ENCODE peak calls at places on chromosomes 1 and 21, in eight cellular contexts. J is PC-3, N is SK-N-SH, P is OCI-LY7, Z is MM.1S, D is neural progenitor cell, K is HCT116, B is hepatocyte. X is an unnamed sample.

GRCh38 chr1:173097001-173097400 is 46.3 kb upstream of the TNFSF18 start:
- DNase-seq in D (no peak), Z (no peak), K (no peak), P (no peak), J (peak; percentile 82), B (no peak), N (no peak), X (no peak)

GRCh38 chr1:193406901-193407300 is 220.5 kb upstream of the B3GALT2 start:
- DNase-seq in P (peak; percentile 77), D (peak; percentile 50), Z (peak; percentile 74), K (peak; percentile 19), B (peak; percentile 62), J (peak; percentile 56), N (peak; percentile 36), X (peak; percentile 76)

GRCh38 chr1:86957206-86957605 is 42.8 kb downstream of the HS2ST1 start:
- DNase-seq in N (no peak), B (no peak), K (no peak), Z (no peak), J (no peak), D (no peak), P (no peak), X (no peak)

GRCh38 chr1:27503033-27503432 is 13.1 kb upstream of the WASF2 start:
- DNase-seq in B (no peak), J (no peak), Z (no peak), P (no peak), D (no peak), K (no peak), N (no peak), X (no peak)

GRCh38 chr1:115230281-115230680 is 107.8 kb downstream of the NGF start:
- DNase-seq in N (no peak), D (no peak), P (no peak), Z (no peak), J (peak; percentile 80), B (no peak), K (no peak), X (no peak)

GRCh38 chr1:241269116-241269515 is 87.9 kb downstream of the RGS7 start:
- DNase-seq in D (peak; percentile 22), B (no peak), N (no peak), K (no peak), P (no peak), J (peak; percentile 52), Z (no peak), X (peak; percentile 57)

GRCh38 chr21:15986277-15986676 is 256.5 kb downstream of the USP25 start:
- DNase-seq in K (no peak), B (no peak), Z (no peak), J (no peak), P (no peak), N (no peak), D (no peak), X (no peak)

GRCh38 chr21:45607021-45607921 is 36.3 kb upstream of the PCBP3 start:
- DNase-seq in D (no peak), Z (no peak), K (no peak), B (no peak), P (no peak), N (peak; percentile 63), J (peak; percentile 86), X (peak; percentile 21)

GRCh38 chr1:48645883-48646282 is 130.8 kb downstream of the BEND5 start:
- DNase-seq in N (no peak), P (no peak), B (no peak), K (no peak), D (no peak), Z (no peak), J (no peak), X (peak; percentile 7)

GRCh38 chr1:217713223-217713622 is 82.1 kb downstream of the SPATA17 start:
- DNase-seq in Z (no peak), B (no peak), K (no peak), D (no peak), P (no peak), J (peak; percentile 64), N (no peak), X (no peak)

GRCh38 chr1:242017580-242018233 is 18.8 kb upstream of the MAP1LC3C start:
- DNase-seq in D (peak; percentile 66), K (peak; percentile 41), J (peak; percentile 84), B (peak; percentile 67), Z (peak; percentile 76), N (peak; percentile 81), P (peak; percentile 53), X (peak; percentile 78)

GRCh38 chr21:23247334-23247733 is 2249.1 kb downstream of the NCAM2 start:
- DNase-seq in P (no peak), B (no peak), D (no peak), K (no peak), Z (no peak), N (no peak), J (no peak), X (peak; percentile 12)

GRCh38 chr1:204123376-204123775 is 28.5 kb downstream of the ETNK2 start:
- DNase-seq in B (no peak), P (no peak), Z (no peak), N (peak; percentile 57), J (no peak), D (peak; percentile 65), K (no peak), X (peak; percentile 69)

GRCh38 chr1:53107570-53108322 is 34.7 kb downstream of the SLC1A7 start:
- DNase-seq in P (no peak), Z (no peak), D (no peak), N (no peak), K (no peak), J (peak; percentile 97), B (peak; percentile 61), X (no peak)

GRCh38 chr1:36154765-36155559 is 998 bp upstream of the MAP7D1 start:
- DNase-seq in D (peak; percentile 93), P (no peak), N (peak; percentile 66), Z (no peak), J (no peak), K (no peak), B (peak; percentile 51), X (peak; percentile 48)

GRCh38 chr1:117562581-117563491 is 43.0 kb upstream of the TENT5C start:
- DNase-seq in Z (no peak), N (no peak), B (no peak), J (peak; percentile 52), P (no peak), D (no peak), K (no peak), X (no peak)

GRCh38 chr1:66712819-66713218 is 39.4 kb upstream of the DYNLT5 start:
- DNase-seq in J (no peak), K (no peak), B (no peak), P (no peak), N (no peak), Z (no peak), D (no peak), X (peak; percentile 34)

GRCh38 chr1:154320882-154321608 is at the start of gene AQP10:
- DNase-seq in N (peak; percentile 67), D (no peak), J (no peak), Z (no peak), K (no peak), B (peak; percentile 84), P (no peak), X (no peak)

GRCh38 chr1:29520571-29521437 is 284.5 kb downstream of the PTPRU start:
- DNase-seq in B (no peak), D (no peak), J (no peak), P (no peak), Z (no peak), N (no peak), K (no peak), X (no peak)
- TF ChIP-seq EZH2phosphoT487 in B (no peak), D (no peak), J (no peak), P (no peak), Z (no peak), N (no peak), K (no peak), X (no peak)

DNA sequence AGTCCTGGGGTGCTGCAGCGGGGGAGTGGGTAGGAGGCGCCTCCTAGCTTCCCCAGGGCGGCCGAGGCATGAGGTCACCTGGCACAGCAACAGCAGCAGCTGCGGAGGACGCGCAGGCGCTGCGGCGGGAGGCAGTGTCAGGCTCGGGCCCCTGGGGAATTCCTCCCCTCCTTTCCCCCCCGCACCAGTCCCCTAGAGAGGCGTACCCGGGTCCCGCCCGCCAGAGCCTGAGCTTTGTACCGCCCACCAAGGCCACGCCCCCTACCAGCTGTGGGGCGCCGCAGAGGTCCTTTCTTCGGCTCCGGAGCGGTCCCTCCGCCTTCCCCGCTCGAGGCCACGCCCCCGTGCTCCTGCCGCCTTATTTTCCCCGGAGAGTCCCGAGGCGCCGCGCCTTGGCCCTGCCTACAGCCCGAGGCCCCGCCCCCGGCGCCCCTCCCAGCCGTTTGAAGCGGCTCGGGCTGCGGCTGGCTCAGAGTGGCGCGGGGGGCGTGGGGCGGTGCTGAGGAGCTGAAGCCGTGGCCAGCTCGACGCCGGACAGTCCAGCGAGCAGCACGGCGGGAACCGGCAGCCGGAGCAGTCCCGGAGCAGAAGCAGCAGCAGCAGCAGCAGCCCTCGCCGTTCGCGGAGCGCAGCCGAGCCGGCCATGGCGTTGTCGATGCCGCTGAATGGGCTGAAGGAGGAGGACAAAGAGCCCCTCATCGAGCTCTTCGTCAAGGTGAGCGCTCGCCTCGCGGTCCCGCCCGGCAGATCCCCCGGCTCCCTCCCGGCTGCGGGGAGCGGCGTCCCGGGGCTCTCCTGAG is at the start of gene CLIC4:
- DNase-seq in P (peak; percentile 99), D (peak; percentile 100), K (peak; percentile 94), Z (peak; percentile 99), B (peak; percentile 100), N (peak; percentile 97), J (peak; percentile 99), X (peak; percentile 100)
- TF ChIP-seq CTCF in P (peak; percentile 31), D (no peak), K (no peak), Z (peak; percentile 13), B (peak; percentile 28), N (no peak), J (peak; percentile 15), X (no peak)

DNA sequence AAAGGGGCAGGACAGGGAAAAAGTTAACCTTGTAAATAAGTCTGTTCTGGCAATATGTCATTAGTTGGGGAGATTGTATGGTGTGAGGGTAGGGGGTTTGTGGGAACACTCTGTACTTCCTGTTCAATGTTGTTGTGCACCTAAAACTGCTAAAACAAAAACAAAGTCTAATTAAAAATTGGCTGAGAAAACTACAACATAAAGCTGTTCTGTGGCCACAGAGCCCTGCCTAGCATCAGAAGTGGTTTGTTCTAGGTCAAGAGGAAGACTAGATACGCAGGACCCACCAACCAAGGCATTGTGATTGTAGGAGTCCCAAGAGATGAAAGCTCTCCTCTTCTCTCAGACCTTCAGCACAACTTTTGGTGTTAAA is 81.0 kb upstream of the LRRC8D start:
- DNase-seq in K (no peak), N (no peak), P (no peak), B (no peak), J (no peak), D (no peak), Z (no peak), X (no peak)
- H2AFZ ChIP-seq in K (no peak overlapping the region), N (no peak overlapping the region), P (no peak overlapping the region), B (no peak overlapping the region), J (no peak overlapping the region), D (no peak overlapping the region), Z (no peak overlapping the region), X (no peak overlapping the region)

DNA sequence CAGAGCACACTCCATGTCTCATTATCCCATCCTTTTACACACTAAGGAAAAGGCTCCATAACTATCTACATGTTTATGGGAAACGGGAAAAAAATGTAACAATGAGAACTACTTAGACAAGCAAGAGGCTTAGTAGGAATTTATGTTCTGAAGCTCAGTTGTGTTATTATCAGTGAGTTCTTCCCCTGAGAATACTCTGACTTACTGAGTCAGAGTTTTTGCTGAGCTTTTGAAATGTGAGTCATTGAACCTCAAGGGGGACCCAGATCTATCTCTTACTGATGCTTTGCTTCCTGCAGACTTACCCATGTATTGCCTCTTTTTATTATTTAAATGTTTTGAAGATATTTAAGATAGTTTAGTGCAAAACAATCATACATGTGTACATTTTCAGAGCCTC is 20.1 kb downstream of the CFHR5 start:
- DNase-seq in D (no peak), N (no peak), K (no peak), P (no peak), B (peak; percentile 7), Z (no peak), J (peak; percentile 11), X (peak; percentile 17)
- TF ChIP-seq EZH2phosphoT487 in D (no peak), N (no peak), K (no peak), P (no peak), B (no peak), Z (no peak), J (no peak), X (no peak)

GRCh38 chr1:94236630-94237290 is 624 bp downstream of the ARHGAP29 start:
- DNase-seq in K (no peak), D (peak; percentile 70), P (no peak), N (no peak), B (peak; percentile 64), Z (peak; percentile 24), J (peak; percentile 43), X (peak; percentile 69)
- TF ChIP-seq CTCF in K (no peak), D (peak; percentile 6), P (no peak), N (peak; percentile 40), B (peak; percentile 27), Z (no peak), J (peak; percentile 27), X (no peak)

X was measured in GM23338.